ENCODE peak calls at places on chromosomes 1 and 21, in eight cellular contexts. C is GM12878; M is NCI-H345; N is amniotic stem cell; O is activated naive CD8-positive, alpha-beta T cell treated with anti-CD3 and anti-CD28 coated beads for 36 hours; S is midbrain; U is body of pancreas; B is nucleus accumbens. Y is an unnamed sample.

GRCh38 chr21:39153373-39153772 is 29.9 kb downstream of the PSMG1 start:
- DNase-seq in N (no peak), M (no peak), U (no peak), S (no peak), B (no peak), O (no peak), C (no peak), Y (no peak)

GRCh38 chr1:223402790-223403142 is 9.6 kb downstream of the CCDC185 start:
- DNase-seq in C (no peak), B (no peak), S (no peak), O (no peak), M (no peak), N (no peak), U (no peak), Y (no peak)

GRCh38 chr21:45979141-45979631 is 2.4 kb upstream of the COL6A1 start:
- DNase-seq in U (no peak), C (no peak), O (peak), M (no peak), S (no peak), N (no peak), B (no peak), Y (no peak)

GRCh38 chr1:16145030-16145987 is 10.6 kb downstream of the EPHA2 start:
- DNase-seq in U (peak), C (no peak), B (no peak), S (no peak), O (no peak), N (peak), M (peak), Y (no peak)

GRCh38 chr1:160277330-160277729 is 7.6 kb downstream of the PEX19 start:
- DNase-seq in B (no peak), C (no peak), U (no peak), N (no peak), O (no peak), M (no peak), S (no peak), Y (no peak)

GRCh38 chr1:151196292-151196800 is 2.0 kb upstream of the PIP5K1A start:
- DNase-seq in M (peak), C (peak), N (peak), O (peak), B (peak), S (peak), U (peak), Y (peak)

GRCh38 chr1:40703316-40703715 is 11.8 kb downstream of the NFYC start:
- DNase-seq in B (no peak), N (no peak), U (no peak), M (no peak), S (no peak), O (no peak), C (no peak), Y (no peak)

GRCh38 chr21:29181799-29182470 is 51.5 kb downstream of the MAP3K7CL start:
- DNase-seq in U (peak), N (peak), O (no peak), B (no peak), C (no peak), M (no peak), S (no peak), Y (no peak)

GRCh38 chr1:246769306-246769705 is 45.1 kb downstream of the SCCPDH start:
- DNase-seq in O (no peak), C (no peak), S (no peak), U (no peak), M (no peak), B (no peak), N (no peak), Y (no peak)

GRCh38 chr1:201385299-201385891 is 7.9 kb upstream of the TNNT2 start:
- DNase-seq in U (peak), M (peak), S (peak), N (no peak), B (peak), O (peak), C (no peak), Y (no peak)

GRCh38 chr1:172820759-172821158 is 161.9 kb downstream of the FASLG start:
- DNase-seq in M (no peak), N (no peak), S (no peak), U (no peak), B (no peak), O (no peak), C (no peak), Y (no peak)

Y was measured in GM12864.